ENCODE peak calls at places on chromosome 17, in five cellular contexts. M is left ventricle myocardium inferior, K is cardiac muscle cell, H is neural progenitor cell, G is heart right ventricle. F is an unnamed sample. For H3K4me1, the result is how much of the 10 kb centered on the place peaks cover.

GRCh38 chr17:38898812-38899348 is 26.5 kb upstream of the LASP1NB start:
- DNase-seq in M (no peak), K (peak), H (no peak), G (no peak), F (no peak)

GRCh38 chr17:31488264-31488981 is 96.9 kb downstream of the RAB11FIP4 start:
- DNase-seq in M (no peak), K (no peak), H (peak), G (no peak), F (peak)

GRCh38 chr17:29840884-29841283 is 89.1 kb downstream of the SSH2 start:
- DNase-seq in M (no peak), K (no peak), H (no peak), G (no peak), F (no peak)

GRCh38 chr17:50953518-50953830 is 87.3 kb upstream of the TOB1 start:
- DNase-seq in M (no peak), K (no peak), H (no peak), G (no peak), F (no peak)

GRCh38 chr17:82859431-82860403 is 19.9 kb upstream of the ZNF750 start:
- DNase-seq in M (no peak), K (peak), H (peak), G (no peak), F (no peak)

GRCh38 chr17:40355123-40355803 is 9.3 kb downstream of the GJD3 start:
- DNase-seq in M (peak), K (peak), H (peak), G (peak), F (peak)

GRCh38 chr17:56679767-56680422 is 86.4 kb downstream of the NOG start:
- DNase-seq in M (no peak), K (no peak), H (no peak), G (no peak), F (no peak)

GRCh38 chr17:59572301-59572924 is 7.0 kb downstream of the DHX40 start:
- DNase-seq in M (no peak), K (peak), H (no peak), G (no peak), F (no peak)

GRCh38 chr17:65261682-65262636 is 124.8 kb downstream of the RGS9 start:
- DNase-seq in M (no peak), K (peak), H (no peak), G (no peak), F (no peak)

GRCh38 chr17:78249836-78250806 is 18.7 kb downstream of the TMEM235 start:
- DNase-seq in M (no peak), K (no peak), H (no peak), G (no peak), F (no peak)

GRCh38 chr17:57956311-57957119 is 1.3 kb upstream of the CUEDC1 start:
- DNase-seq in M (no peak), K (no peak), H (no peak), G (no peak), F (peak)

GRCh38 chr17:39928868-39929651 is 1.5 kb downstream of the LRRC3C start:
- DNase-seq in M (no peak), K (peak), H (no peak), G (no peak), F (no peak)

GRCh38 chr17:5254903-5255521 is 20.4 kb upstream of the SCIMP start:
- DNase-seq in M (no peak), K (no peak), H (no peak), G (no peak), F (no peak)

GRCh38 chr17:78227455-78227916 is 3.9 kb upstream of the TMEM235 start:
- DNase-seq in M (no peak), K (no peak), H (peak), G (no peak), F (no peak)

GRCh38 chr17:7177210-7177953 is 1.8 kb downstream of the ASGR1 start:
- DNase-seq in M (peak), K (peak), H (peak), G (peak), F (peak)

GRCh38 chr17:41026668-41027471 is at the start of gene KRTAP1-5:
- DNase-seq in M (no peak), K (peak), H (no peak), G (no peak), F (no peak)

GRCh38 chr17:74466111-74466784 is at the start of gene CD300A:
- DNase-seq in M (peak), K (no peak), H (no peak), G (peak), F (peak)

GRCh38 chr17:1873418-1873817 is 43.6 kb downstream of the RPA1 start:
- DNase-seq in M (no peak), K (no peak), H (no peak), G (no peak), F (no peak)

GRCh38 chr17:32742686-32743538 is 134.0 kb downstream of the MYO1D start:
- DNase-seq in M (no peak), K (no peak), H (no peak), G (no peak), F (no peak)

GRCh38 chr17:44112284-44113280 is 10.9 kb downstream of the HDAC5 start:
- DNase-seq in M (peak), K (no peak), H (no peak), G (peak), F (no peak)

GRCh38 chr17:30517786-30518185 is 40.6 kb downstream of the GOSR1 start:
- DNase-seq in M (no peak), K (peak), H (no peak), G (no peak), F (no peak)

GRCh38 chr17:74011963-74012362 is 191.5 kb upstream of the RPL38 start:
- DNase-seq in M (no peak), K (no peak), H (no peak), G (no peak), F (no peak)

GRCh38 chr17:57009737-57010445 is 32.0 kb downstream of the SCPEP1 start:
- DNase-seq in M (peak), K (peak), H (peak), G (peak), F (peak)

GRCh38 chr17:74756891-74757290 is 8.5 kb downstream of the NHERF1 start:
- DNase-seq in M (no peak), K (no peak), H (no peak), G (no peak), F (no peak)

GRCh38 chr17:53106886-53107285 is 715.8 kb upstream of the KIF2B start:
- DNase-seq in M (no peak), K (no peak), H (no peak), G (no peak), F (no peak)

GRCh38 chr17:6104956-6105355 is 34.8 kb downstream of the WSCD1 start:
- DNase-seq in M (no peak), K (no peak), H (no peak), G (no peak), F (no peak)

GRCh38 chr17:17508019-17508535 is 11.9 kb upstream of the RASD1 start:
- DNase-seq in M (peak), K (no peak), H (no peak), G (no peak), F (no peak)

GRCh38 chr17:1422907-1423306 is 22.9 kb upstream of the YWHAE start:
- DNase-seq in M (no peak), K (peak), H (no peak), G (peak), F (no peak)

GRCh38 chr17:45334701-45335677 is 18.2 kb upstream of the MAP3K14 start:
- DNase-seq in M (no peak), K (no peak), H (no peak), G (no peak), F (no peak)

GRCh38 chr17:10059684-10060211 is 138.7 kb downstream of the GAS7 start:
- DNase-seq in M (peak), K (peak), H (no peak), G (peak), F (peak)

GRCh38 chr17:3512512-3513171 is 36.8 kb downstream of the ASPA start:
- DNase-seq in M (peak), K (peak), H (peak), G (peak), F (peak)

GRCh38 chr17:50737118-50737698 is 17.8 kb downstream of the LUC7L3 start:
- DNase-seq in M (no peak), K (no peak), H (no peak), G (no peak), F (no peak)

GRCh38 chr17:18038149-18038850 is 668 bp downstream of the ATPAF2 start:
- DNase-seq in M (no peak), K (no peak), H (no peak), G (no peak), F (no peak)

GRCh38 chr17:59763861-59764260 is 56.4 kb downstream of the VMP1 start:
- DNase-seq in M (no peak), K (peak), H (no peak), G (no peak), F (no peak)

GRCh38 chr17:36931697-36932382 is 5.4 kb upstream of the LHX1 start:
- DNase-seq in M (no peak), K (peak), H (no peak), G (no peak), F (no peak)
- H3K4me1 ChIP-seq in M (half or more), K (under half), H (half or more), G (under half), F (half or more)

GRCh38 chr17:14196337-14196997 is 40.2 kb downstream of the CDRT15 start:
- DNase-seq in M (no peak), K (no peak), H (no peak), G (no peak), F (peak)
- TF ChIP-seq CTCF in M (peak), K (no peak), H (peak), G (no peak), F (no peak)

DNA sequence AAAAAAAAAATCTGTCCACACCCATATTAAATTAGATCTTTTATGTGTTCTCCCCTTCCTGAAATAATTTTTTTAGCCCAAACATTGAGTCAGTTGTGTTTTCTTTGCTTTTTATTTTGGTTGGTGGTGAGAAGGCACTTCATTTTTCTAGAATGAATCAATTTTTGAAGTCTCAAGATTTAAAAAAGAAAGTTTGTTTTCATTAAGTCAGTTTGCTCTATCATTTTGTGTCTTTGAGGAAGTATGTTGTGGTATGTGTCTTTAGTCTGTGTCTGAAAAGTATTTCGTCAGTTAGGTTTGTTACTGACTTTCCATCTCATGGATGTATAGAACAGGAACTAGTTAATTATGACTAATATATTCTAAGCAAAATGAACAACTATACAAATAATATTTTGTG is 3.8 kb downstream of the IGF2BP1 start:
- DNase-seq in M (no peak), K (no peak), H (no peak), G (no peak), F (no peak)
- H3K4me3 ChIP-seq in M (no peak), K (peak), H (peak), G (no peak), F (peak)

DNA sequence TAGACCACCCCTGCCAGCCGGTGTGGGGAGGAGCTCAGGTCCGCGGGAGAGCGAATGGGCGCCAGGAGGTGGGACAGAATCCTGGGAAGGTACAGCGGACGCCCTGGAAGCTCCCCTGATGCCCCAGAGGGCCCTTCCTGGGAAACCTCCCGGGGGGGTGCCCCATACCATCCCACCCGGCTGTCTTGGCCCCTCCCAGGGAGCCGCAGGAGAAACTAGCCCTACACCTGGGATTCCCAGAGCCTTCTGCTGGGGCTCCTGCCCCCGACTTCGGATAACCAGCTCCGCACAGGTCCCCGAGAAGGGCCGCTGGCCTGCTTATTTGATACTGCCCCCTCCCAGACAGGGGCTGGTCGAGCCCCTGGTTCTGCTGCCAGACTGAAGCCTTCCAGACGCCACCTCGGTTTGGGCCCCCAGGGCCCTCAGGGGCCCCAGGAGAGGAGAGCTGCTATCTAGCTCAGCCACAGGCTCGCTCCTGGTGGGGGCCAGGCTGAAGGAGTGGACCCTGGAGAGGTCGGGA is 3.0 kb upstream of the CBX4 start:
- DNase-seq in M (no peak), K (no peak), H (peak), G (no peak), F (peak)
- H3K4me1 ChIP-seq in M (half or more), K (under half), H (under half), G (half or more), F (under half)

DNA sequence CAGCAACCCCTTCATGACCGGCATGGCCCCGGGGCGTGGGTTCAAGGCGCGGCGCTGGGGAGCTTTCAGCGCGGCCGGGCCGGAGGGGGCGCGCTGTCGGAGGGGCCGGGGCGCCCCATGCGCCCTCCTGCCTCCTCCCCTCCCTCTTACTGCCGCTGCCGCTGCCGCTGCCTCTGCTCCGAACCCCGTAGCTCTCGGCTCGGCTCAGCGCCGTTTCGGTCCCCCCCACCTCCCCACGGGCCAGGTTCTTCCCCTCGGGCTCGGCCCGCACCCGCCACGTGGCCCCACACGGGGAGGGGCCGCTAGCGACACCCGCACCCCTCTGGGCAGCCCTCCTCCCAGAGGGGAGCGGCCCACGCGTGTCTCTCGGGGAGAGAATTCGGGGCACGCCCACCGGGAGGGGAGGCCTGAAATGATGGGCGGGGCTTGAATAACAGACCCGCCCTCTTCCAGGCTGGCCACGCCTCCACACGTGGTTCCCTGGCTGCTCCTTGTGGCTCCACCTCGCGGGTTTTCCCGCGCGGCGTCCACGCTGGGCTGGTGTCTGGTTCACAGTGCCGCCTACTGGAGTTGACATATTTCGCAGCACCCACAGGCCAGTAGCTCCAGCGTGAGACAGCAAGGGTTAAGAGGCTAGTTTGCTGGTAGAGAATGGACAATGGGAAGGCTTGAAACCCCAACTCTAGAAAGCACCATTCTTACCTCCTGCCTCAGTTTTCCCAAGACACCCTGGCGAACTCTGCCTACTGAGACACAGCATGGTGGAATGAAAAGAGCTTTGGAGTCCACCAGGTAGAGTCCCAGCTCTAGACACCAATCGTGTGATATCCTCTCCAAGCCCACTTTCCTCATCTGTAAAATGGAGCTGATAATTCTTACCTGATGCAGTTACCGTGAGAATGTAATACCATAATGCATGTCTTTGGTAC is at the start of gene KCNH4:
- DNase-seq in M (peak), K (peak), H (peak), G (peak), F (peak)
- TF ChIP-seq CTCF in M (peak), K (peak), H (peak), G (peak), F (peak)

GRCh38 chr17:28624148-28624547 is 10.2 kb upstream of the RSKR start:
- DNase-seq in M (no peak), K (no peak), H (no peak), G (no peak), F (no peak)
- H3K4me3 ChIP-seq in M (no peak), K (no peak), H (no peak), G (no peak), F (no peak)

GRCh38 chr17:27571563-27572129 is 59.3 kb upstream of the LGALS9 start:
- DNase-seq in M (no peak), K (no peak), H (no peak), G (no peak), F (no peak)
- H3K4me1 ChIP-seq in M (half or more), K (half or more), H (under half), G (under half), F (under half)

GRCh38 chr17:55348749-55349354 is 72.8 kb downstream of the MMD start:
- DNase-seq in M (no peak), K (peak), H (peak), G (peak), F (peak)
- TF ChIP-seq CTCF in M (peak), K (peak), H (peak), G (peak), F (peak)

GRCh38 chr17:46815474-46816353 is 2.8 kb downstream of the WNT3 start:
- DNase-seq in M (no peak), K (no peak), H (no peak), G (no peak), F (no peak)
- H3K4me3 ChIP-seq in M (no peak), K (no peak), H (no peak), G (no peak), F (no peak)

F was measured in GM23338.